ENCODE peak calls at places on chromosomes 2 and 18, in four cellular contexts. M is astrocyte, U is aorta, B is fibroblast of lung. Q is an unnamed sample. For H3K9me3 and H3K4me1, the result is how much of the 10 kb centered on the place peaks cover.

GRCh38 chr2:197952540-197953202 is 148.3 kb downstream of the PLCL1 start:
- DNase-seq in B (no peak), U (no peak), M (no peak), Q (no peak)

GRCh38 chr2:12244070-12244469 is 472.7 kb upstream of the TRIB2 start:
- DNase-seq in M (peak), B (peak), U (no peak), Q (no peak)

GRCh38 chr2:647691-648231 is 29.4 kb downstream of the TMEM18 start:
- DNase-seq in B (no peak), M (no peak), U (no peak), Q (no peak)

GRCh38 chr2:26281226-26281625 is 36.5 kb downstream of the HADHB start:
- DNase-seq in M (no peak), U (no peak), B (no peak), Q (no peak)

GRCh38 chr2:111954602-111955332 is 56.4 kb downstream of the MERTK start:
- DNase-seq in M (no peak), U (no peak), B (no peak), Q (no peak)

GRCh38 chr2:3472966-3473365 is 46.4 kb downstream of the ADI1 start:
- DNase-seq in U (no peak), M (no peak), B (no peak), Q (no peak)

GRCh38 chr2:23485841-23486395 is 100.9 kb downstream of the KLHL29 start:
- DNase-seq in M (no peak), U (no peak), B (no peak), Q (no peak)

GRCh38 chr18:79988925-79989361 is 580 bp upstream of the TXNL4A start:
- DNase-seq in M (peak), B (peak), U (no peak), Q (peak)

GRCh38 chr18:46702399-46702798 is 45.4 kb upstream of the LOXHD1 start:
- DNase-seq in B (no peak), U (no peak), M (no peak), Q (no peak)

GRCh38 chr2:118470297-118470696 is 377.2 kb downstream of the EN1 start:
- DNase-seq in M (no peak), B (no peak), U (no peak), Q (no peak)
- H3K9me3 ChIP-seq in M (under half), B (under half), U (under half), Q (under half)

GRCh38 chr2:201180010-201180409 is 2.9 kb upstream of the CASP10 start:
- DNase-seq in M (no peak), U (no peak), B (no peak), Q (no peak)
- H3K4me3 ChIP-seq in M (no peak), U (no peak), B (no peak), Q (no peak)

GRCh38 chr2:237509905-237510304 is 22.9 kb downstream of the MLPH start:
- DNase-seq in M (no peak), B (no peak), U (no peak), Q (peak)
- H3K4me1 ChIP-seq in M (under half), B (under half), U (under half), Q (under half)

GRCh38 chr2:64604155-64604554 is 49.6 kb downstream of the SERTAD2 start:
- DNase-seq in B (no peak), M (no peak), U (no peak), Q (no peak)
- H3K9me3 ChIP-seq in B (under half), M (under half), U (under half), Q (under half)

DNA sequence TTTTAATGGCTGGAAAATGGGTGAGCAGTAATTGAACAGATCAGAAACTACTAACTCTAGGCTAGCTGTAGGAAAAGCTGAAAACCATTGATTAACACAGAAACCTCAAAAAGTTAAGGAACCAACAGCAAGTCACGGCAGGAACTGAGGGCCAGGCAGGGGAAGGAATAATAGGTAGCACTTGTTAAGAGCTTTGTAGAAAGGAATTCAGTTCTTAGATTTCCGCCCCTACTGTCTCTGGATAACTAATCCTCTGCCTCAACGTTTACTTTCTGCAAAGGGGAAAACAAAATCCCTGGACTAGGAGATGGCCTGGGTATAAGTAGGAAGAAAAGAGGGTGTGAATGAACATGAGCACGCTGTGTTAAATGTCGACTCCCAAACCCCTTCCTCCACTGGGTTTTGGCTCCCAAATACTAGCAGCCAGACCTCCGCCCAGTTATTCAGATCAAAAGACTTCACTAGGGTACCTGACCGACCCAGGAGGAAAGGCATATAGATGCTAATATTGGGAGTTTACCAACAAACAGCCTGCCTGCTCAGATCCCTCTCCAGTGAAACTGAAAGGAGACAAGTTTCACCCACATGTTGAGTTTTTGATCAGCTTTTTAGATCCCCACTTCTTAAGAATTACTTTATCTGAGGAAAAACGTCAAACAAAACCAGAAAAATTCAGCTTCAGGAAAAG is 12.4 kb downstream of the SMAD2 start:
- DNase-seq in B (no peak), M (no peak), U (no peak), Q (no peak)
- H3K4me3 ChIP-seq in B (no peak), M (no peak), U (no peak), Q (no peak)

GRCh38 chr2:85246348-85246747 is 81.4 kb downstream of the TGOLN2 start:
- DNase-seq in U (no peak), M (no peak), B (no peak), Q (no peak)

GRCh38 chr2:85248741-85249524 is 78.9 kb downstream of the TGOLN2 start:
- DNase-seq in U (no peak), M (peak), B (peak), Q (peak)

GRCh38 chr2:85247591-85247990 is 80.2 kb downstream of the TGOLN2 start:
- DNase-seq in B (no peak), U (no peak), M (no peak), Q (no peak)

GRCh38 chr2:85251070-85251616 is 76.6 kb downstream of the TGOLN2 start:
- DNase-seq in M (no peak), B (no peak), U (no peak), Q (no peak)

DNA sequence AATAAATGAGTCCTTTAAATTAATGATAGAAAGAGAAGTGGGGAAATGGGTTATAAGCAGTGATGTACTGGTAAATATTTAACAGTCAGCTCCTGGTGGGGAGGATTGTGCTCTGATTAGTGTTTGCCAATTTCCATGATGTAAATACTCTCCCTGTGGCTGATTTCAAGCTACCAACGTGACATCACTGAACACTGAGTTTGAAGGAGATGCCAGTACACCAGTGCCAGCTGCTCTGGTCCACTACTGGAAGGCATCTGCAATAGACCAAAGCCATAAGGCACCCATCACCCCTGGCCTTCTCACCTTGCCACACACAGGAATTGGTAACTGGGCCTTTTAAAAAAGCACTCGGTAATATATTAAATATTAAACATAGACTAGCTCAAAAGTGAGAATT is 77.7 kb downstream of the TGOLN2 start:
- DNase-seq in U (no peak), B (no peak), M (no peak), Q (peak)
- H3K4me1 ChIP-seq in U (under half), B (under half), M (under half), Q (under half)